ENCODE peak calls at places on chromosome X, in nine cellular contexts. One of them, this sample, is unnamed.

GRCh38 chrX:15745179-15745578 is 7.1 kb downstream of the CA5B start:
- DNase-seq in breast epithelium: no peak
- DNase-seq in endothelial cell of umbilical vein: no peak
- DNase-seq in stomach: no peak
- DNase-seq in GM12892: no peak
- DNase-seq in transverse colon: no peak
- DNase-seq in suprapubic skin: no peak
- DNase-seq in GM23338: no peak
- DNase-seq in SK-N-SH: no peak
- DNase-seq in this sample: no peak

GRCh38 chrX:53357799-53358530 is 64.5 kb downstream of the SMC1A start:
- DNase-seq in suprapubic skin: no peak
- DNase-seq in GM12892: no peak
- DNase-seq in breast epithelium: no peak
- DNase-seq in SK-N-SH: peak
- DNase-seq in stomach: no peak
- DNase-seq in transverse colon: no peak
- DNase-seq in endothelial cell of umbilical vein: no peak
- DNase-seq in GM23338: peak
- DNase-seq in this sample: no peak

GRCh38 chrX:129035180-129035579 is 488.1 kb downstream of the SMARCA1 start:
- DNase-seq in transverse colon: no peak
- DNase-seq in breast epithelium: no peak
- DNase-seq in GM23338: no peak
- DNase-seq in endothelial cell of umbilical vein: no peak
- DNase-seq in stomach: no peak
- DNase-seq in GM12892: no peak
- DNase-seq in SK-N-SH: no peak
- DNase-seq in suprapubic skin: no peak
- DNase-seq in this sample: no peak

GRCh38 chrX:49003696-49004095 is 1.6 kb upstream of the GRIPAP1 start:
- DNase-seq in stomach: no peak
- DNase-seq in SK-N-SH: no peak
- DNase-seq in transverse colon: no peak
- DNase-seq in suprapubic skin: no peak
- DNase-seq in breast epithelium: no peak
- DNase-seq in endothelial cell of umbilical vein: no peak
- DNase-seq in GM12892: no peak
- DNase-seq in GM23338: peak
- DNase-seq in this sample: no peak

GRCh38 chrX:17359500-17359899 is 15.5 kb upstream of the NHS start:
- DNase-seq in transverse colon: no peak
- DNase-seq in SK-N-SH: no peak
- DNase-seq in breast epithelium: no peak
- DNase-seq in suprapubic skin: no peak
- DNase-seq in endothelial cell of umbilical vein: no peak
- DNase-seq in GM12892: no peak
- DNase-seq in stomach: no peak
- DNase-seq in GM23338: no peak
- DNase-seq in this sample: no peak

GRCh38 chrX:15855562-15856256 is 1.1 kb upstream of the AP1S2 start:
- DNase-seq in breast epithelium: no peak
- DNase-seq in GM23338: no peak
- DNase-seq in stomach: no peak
- DNase-seq in transverse colon: no peak
- DNase-seq in endothelial cell of umbilical vein: peak
- DNase-seq in SK-N-SH: no peak
- DNase-seq in suprapubic skin: no peak
- DNase-seq in GM12892: no peak
- DNase-seq in this sample: no peak

GRCh38 chrX:105328773-105329172 is 108.3 kb upstream of the TEX13A start:
- DNase-seq in endothelial cell of umbilical vein: peak
- DNase-seq in GM23338: no peak
- DNase-seq in stomach: no peak
- DNase-seq in suprapubic skin: no peak
- DNase-seq in GM12892: no peak
- DNase-seq in breast epithelium: no peak
- DNase-seq in transverse colon: no peak
- DNase-seq in SK-N-SH: no peak
- DNase-seq in this sample: no peak

GRCh38 chrX:49209434-49210251 is 9.7 kb upstream of the SYP start:
- DNase-seq in transverse colon: no peak
- DNase-seq in suprapubic skin: no peak
- DNase-seq in GM23338: peak
- DNase-seq in breast epithelium: no peak
- DNase-seq in GM12892: no peak
- DNase-seq in stomach: no peak
- DNase-seq in endothelial cell of umbilical vein: no peak
- DNase-seq in SK-N-SH: no peak
- DNase-seq in this sample: no peak

GRCh38 chrX:43108828-43109227 is 330.9 kb upstream of the PPP1R2C start:
- DNase-seq in GM23338: no peak
- DNase-seq in stomach: no peak
- DNase-seq in SK-N-SH: no peak
- DNase-seq in suprapubic skin: no peak
- DNase-seq in endothelial cell of umbilical vein: no peak
- DNase-seq in breast epithelium: no peak
- DNase-seq in transverse colon: no peak
- DNase-seq in GM12892: no peak
- DNase-seq in this sample: no peak

GRCh38 chrX:45747905-45748304 is 547.2 kb upstream of the DIPK2B start:
- DNase-seq in suprapubic skin: no peak
- DNase-seq in endothelial cell of umbilical vein: no peak
- DNase-seq in SK-N-SH: no peak
- DNase-seq in GM12892: no peak
- DNase-seq in transverse colon: no peak
- DNase-seq in GM23338: no peak
- DNase-seq in stomach: no peak
- DNase-seq in breast epithelium: no peak
- DNase-seq in this sample: no peak

GRCh38 chrX:5236096-5236495 is 992.6 kb downstream of the NLGN4X start:
- DNase-seq in endothelial cell of umbilical vein: no peak
- DNase-seq in GM12892: no peak
- DNase-seq in SK-N-SH: peak
- DNase-seq in breast epithelium: no peak
- DNase-seq in suprapubic skin: no peak
- DNase-seq in stomach: no peak
- DNase-seq in GM23338: peak
- DNase-seq in transverse colon: no peak
- DNase-seq in this sample: no peak

GRCh38 chrX:17595456-17596035 is 141.7 kb upstream of the SCML1 start:
- DNase-seq in GM12892: no peak
- DNase-seq in breast epithelium: no peak
- DNase-seq in SK-N-SH: no peak
- DNase-seq in transverse colon: no peak
- DNase-seq in endothelial cell of umbilical vein: peak
- DNase-seq in suprapubic skin: no peak
- DNase-seq in stomach: no peak
- DNase-seq in GM23338: no peak
- DNase-seq in this sample: no peak

GRCh38 chrX:76428243-76429130 is 977 bp downstream of the MAGEE1 start:
- DNase-seq in GM23338: peak
- DNase-seq in stomach: peak
- DNase-seq in breast epithelium: peak
- DNase-seq in transverse colon: peak
- DNase-seq in suprapubic skin: peak
- DNase-seq in SK-N-SH: peak
- DNase-seq in endothelial cell of umbilical vein: no peak
- DNase-seq in GM12892: no peak
- DNase-seq in this sample: peak

GRCh38 chrX:41381685-41382084 is 47.7 kb downstream of the DDX3X start:
- DNase-seq in GM12892: no peak
- DNase-seq in transverse colon: peak
- DNase-seq in GM23338: peak
- DNase-seq in breast epithelium: no peak
- DNase-seq in endothelial cell of umbilical vein: peak
- DNase-seq in suprapubic skin: peak
- DNase-seq in SK-N-SH: no peak
- DNase-seq in stomach: peak
- DNase-seq in this sample: peak

GRCh38 chrX:30635630-30636029 is 17.6 kb upstream of the GK start:
- DNase-seq in breast epithelium: no peak
- DNase-seq in GM12892: no peak
- DNase-seq in GM23338: peak
- DNase-seq in endothelial cell of umbilical vein: peak
- DNase-seq in transverse colon: no peak
- DNase-seq in stomach: no peak
- DNase-seq in SK-N-SH: peak
- DNase-seq in suprapubic skin: no peak
- DNase-seq in this sample: no peak

GRCh38 chrX:153475751-153476281 is 5.4 kb upstream of the HAUS7 start:
- DNase-seq in breast epithelium: no peak
- DNase-seq in endothelial cell of umbilical vein: no peak
- DNase-seq in suprapubic skin: no peak
- DNase-seq in GM23338: no peak
- DNase-seq in GM12892: no peak
- DNase-seq in stomach: no peak
- DNase-seq in transverse colon: no peak
- DNase-seq in SK-N-SH: no peak
- DNase-seq in this sample: no peak

GRCh38 chrX:153473126-153473525 is 2.8 kb upstream of the HAUS7 start:
- DNase-seq in endothelial cell of umbilical vein: no peak
- DNase-seq in GM23338: no peak
- DNase-seq in stomach: no peak
- DNase-seq in SK-N-SH: no peak
- DNase-seq in transverse colon: no peak
- DNase-seq in breast epithelium: no peak
- DNase-seq in suprapubic skin: no peak
- DNase-seq in GM12892: no peak
- DNase-seq in this sample: no peak

GRCh38 chrX:153476628-153477027 is 6.3 kb upstream of the HAUS7 start:
- DNase-seq in SK-N-SH: peak
- DNase-seq in breast epithelium: no peak
- DNase-seq in GM12892: no peak
- DNase-seq in endothelial cell of umbilical vein: peak
- DNase-seq in suprapubic skin: no peak
- DNase-seq in stomach: no peak
- DNase-seq in GM23338: no peak
- DNase-seq in transverse colon: no peak
- DNase-seq in this sample: no peak

GRCh38 chrX:153474266-153474665 is 3.9 kb upstream of the HAUS7 start:
- DNase-seq in endothelial cell of umbilical vein: no peak
- DNase-seq in transverse colon: no peak
- DNase-seq in suprapubic skin: no peak
- DNase-seq in breast epithelium: no peak
- DNase-seq in SK-N-SH: no peak
- DNase-seq in GM23338: no peak
- DNase-seq in GM12892: no peak
- DNase-seq in stomach: no peak
- DNase-seq in this sample: no peak

DNA sequence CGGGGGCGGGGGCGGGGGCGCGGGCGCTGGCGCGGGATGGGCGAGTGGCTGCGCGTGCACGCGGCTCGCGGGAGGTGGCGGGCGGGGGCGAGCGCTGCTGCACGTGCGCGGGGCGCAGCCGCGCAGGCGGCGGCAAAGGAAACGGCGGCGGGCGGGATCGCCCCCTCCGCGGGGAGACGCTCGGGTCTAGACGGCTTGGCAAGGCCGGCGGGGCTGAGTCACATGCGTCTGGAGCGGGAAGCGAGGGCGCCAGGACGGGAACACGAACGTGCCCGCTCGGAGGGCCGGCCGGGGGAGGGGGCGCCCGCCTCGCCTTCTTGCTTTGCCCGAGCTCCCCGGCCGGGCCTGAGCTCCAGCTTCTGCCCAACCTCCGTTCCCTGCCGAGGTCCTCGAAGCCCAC is 4.3 kb upstream of the HAUS7 start:
- DNase-seq in endothelial cell of umbilical vein: peak
- DNase-seq in GM23338: peak
- DNase-seq in suprapubic skin: no peak
- DNase-seq in SK-N-SH: no peak
- DNase-seq in transverse colon: peak
- DNase-seq in stomach: peak
- DNase-seq in GM12892: no peak
- DNase-seq in breast epithelium: peak
- DNase-seq in this sample: peak
- TF ChIP-seq POLR2AphosphoS5 in endothelial cell of umbilical vein: peak
- TF ChIP-seq POLR2AphosphoS5 in GM23338: no peak
- TF ChIP-seq POLR2AphosphoS5 in suprapubic skin: no peak
- TF ChIP-seq POLR2AphosphoS5 in SK-N-SH: no peak
- TF ChIP-seq POLR2AphosphoS5 in transverse colon: no peak
- TF ChIP-seq POLR2AphosphoS5 in stomach: peak
- TF ChIP-seq POLR2AphosphoS5 in GM12892: no peak
- TF ChIP-seq POLR2AphosphoS5 in breast epithelium: no peak
- TF ChIP-seq POLR2AphosphoS5 in this sample: peak

DNA sequence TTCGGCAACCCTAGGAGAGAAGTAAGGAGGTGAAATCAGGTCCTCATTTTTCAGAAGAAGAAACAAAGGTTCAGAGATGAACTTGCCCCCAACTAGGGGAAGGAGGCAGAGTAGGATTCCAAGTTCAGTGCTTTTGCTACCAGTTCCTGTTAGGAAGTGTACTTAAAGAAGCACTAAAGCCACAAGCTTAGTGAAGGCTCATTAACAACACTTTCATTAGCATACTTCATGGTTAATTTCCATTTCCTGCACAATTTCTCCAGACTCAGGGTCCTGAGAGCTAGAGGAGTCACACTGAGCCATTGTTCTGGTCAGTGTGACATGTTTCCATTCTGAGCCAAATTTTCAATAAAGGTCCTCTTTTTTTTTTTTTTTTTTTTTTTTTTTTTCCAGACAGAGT is 52.0 kb downstream of the VSIG4 start:
- DNase-seq in SK-N-SH: no peak
- DNase-seq in breast epithelium: no peak
- DNase-seq in GM23338: no peak
- DNase-seq in endothelial cell of umbilical vein: no peak
- DNase-seq in transverse colon: no peak
- DNase-seq in suprapubic skin: no peak
- DNase-seq in GM12892: no peak
- DNase-seq in stomach: no peak
- DNase-seq in this sample: no peak
- TF ChIP-seq POLR2AphosphoS5 in SK-N-SH: no peak
- TF ChIP-seq POLR2AphosphoS5 in breast epithelium: no peak
- TF ChIP-seq POLR2AphosphoS5 in GM23338: no peak
- TF ChIP-seq POLR2AphosphoS5 in endothelial cell of umbilical vein: no peak
- TF ChIP-seq POLR2AphosphoS5 in transverse colon: no peak
- TF ChIP-seq POLR2AphosphoS5 in suprapubic skin: no peak
- TF ChIP-seq POLR2AphosphoS5 in GM12892: no peak
- TF ChIP-seq POLR2AphosphoS5 in stomach: no peak
- TF ChIP-seq POLR2AphosphoS5 in this sample: no peak

DNA sequence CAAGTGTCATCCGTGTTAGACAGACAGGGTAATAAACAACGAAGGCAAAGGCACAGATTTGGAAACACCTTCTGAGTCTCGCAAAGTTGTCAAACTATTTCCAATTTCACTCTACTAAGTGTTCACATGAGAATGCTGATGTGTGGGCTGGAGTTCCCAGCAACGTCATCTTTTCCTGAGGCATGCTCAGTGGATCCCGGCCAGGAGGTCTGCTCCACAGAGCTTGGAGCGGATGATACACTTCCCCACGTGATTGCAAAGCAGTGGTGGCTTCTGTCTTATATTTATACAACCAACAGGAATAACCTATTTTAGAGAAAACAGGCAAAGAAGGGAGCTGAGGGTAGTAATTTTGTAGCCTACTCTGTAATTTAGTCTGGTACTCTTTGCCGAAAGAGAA is 40.1 kb upstream of the PDK3 start:
- DNase-seq in breast epithelium: peak
- DNase-seq in transverse colon: peak
- DNase-seq in suprapubic skin: peak
- DNase-seq in SK-N-SH: no peak
- DNase-seq in endothelial cell of umbilical vein: no peak
- DNase-seq in GM12892: no peak
- DNase-seq in stomach: no peak
- DNase-seq in GM23338: no peak
- DNase-seq in this sample: peak
- TF ChIP-seq POLR2AphosphoS5 in breast epithelium: no peak
- TF ChIP-seq POLR2AphosphoS5 in transverse colon: peak
- TF ChIP-seq POLR2AphosphoS5 in suprapubic skin: no peak
- TF ChIP-seq POLR2AphosphoS5 in SK-N-SH: no peak
- TF ChIP-seq POLR2AphosphoS5 in endothelial cell of umbilical vein: no peak
- TF ChIP-seq POLR2AphosphoS5 in GM12892: no peak
- TF ChIP-seq POLR2AphosphoS5 in stomach: no peak
- TF ChIP-seq POLR2AphosphoS5 in GM23338: no peak
- TF ChIP-seq POLR2AphosphoS5 in this sample: no peak

GRCh38 chrX:20418379-20418778 is 151.7 kb upstream of the RPS6KA3 start:
- DNase-seq in suprapubic skin: no peak
- DNase-seq in endothelial cell of umbilical vein: no peak
- DNase-seq in transverse colon: no peak
- DNase-seq in breast epithelium: no peak
- DNase-seq in GM23338: no peak
- DNase-seq in GM12892: no peak
- DNase-seq in stomach: no peak
- DNase-seq in SK-N-SH: no peak
- DNase-seq in this sample: no peak
- TF ChIP-seq POLR2AphosphoS5 in suprapubic skin: no peak
- TF ChIP-seq POLR2AphosphoS5 in endothelial cell of umbilical vein: no peak
- TF ChIP-seq POLR2AphosphoS5 in transverse colon: no peak
- TF ChIP-seq POLR2AphosphoS5 in breast epithelium: no peak
- TF ChIP-seq POLR2AphosphoS5 in GM23338: no peak
- TF ChIP-seq POLR2AphosphoS5 in GM12892: no peak
- TF ChIP-seq POLR2AphosphoS5 in stomach: no peak
- TF ChIP-seq POLR2AphosphoS5 in SK-N-SH: no peak
- TF ChIP-seq POLR2AphosphoS5 in this sample: no peak